ENCODE peak calls at places on chromosome 19, in five cellular contexts. One of them, this sample, is unnamed.

GRCh38 chr19:11499890-11500420 is 5.7 kb downstream of the ZNF653 start:
- DNase-seq in fibroblast of mammary gland: no peak
- DNase-seq in lower lobe of right lung: no peak
- DNase-seq in fibroblast of pulmonary artery: no peak
- DNase-seq in fibroblast of lung: no peak
- DNase-seq in this sample: no peak

GRCh38 chr19:51473009-51473707 is 5.2 kb upstream of the CEACAM18 start:
- DNase-seq in lower lobe of right lung: peak
- DNase-seq in fibroblast of lung: peak
- DNase-seq in fibroblast of mammary gland: peak
- DNase-seq in fibroblast of pulmonary artery: peak
- DNase-seq in this sample: peak

GRCh38 chr19:50046649-50047503 is 21.1 kb downstream of the ZNF473 start:
- DNase-seq in fibroblast of lung: no peak
- DNase-seq in fibroblast of pulmonary artery: peak
- DNase-seq in lower lobe of right lung: peak
- DNase-seq in fibroblast of mammary gland: no peak
- DNase-seq in this sample: no peak

GRCh38 chr19:888615-889385 is 4.2 kb downstream of the MED16 start:
- DNase-seq in fibroblast of pulmonary artery: no peak
- DNase-seq in fibroblast of mammary gland: no peak
- DNase-seq in lower lobe of right lung: no peak
- DNase-seq in fibroblast of lung: no peak
- DNase-seq in this sample: no peak

GRCh38 chr19:19568802-19569756 is 31.0 kb downstream of the CILP2 start:
- DNase-seq in fibroblast of mammary gland: peak
- DNase-seq in lower lobe of right lung: no peak
- DNase-seq in fibroblast of pulmonary artery: peak
- DNase-seq in fibroblast of lung: peak
- DNase-seq in this sample: no peak

GRCh38 chr19:23916991-23917390 is 2.3 kb downstream of the ZNF726 start:
- DNase-seq in lower lobe of right lung: no peak
- DNase-seq in fibroblast of pulmonary artery: peak
- DNase-seq in fibroblast of mammary gland: peak
- DNase-seq in fibroblast of lung: peak
- DNase-seq in this sample: no peak

GRCh38 chr19:38505958-38506357 is 72.5 kb downstream of the RYR1 start:
- DNase-seq in fibroblast of mammary gland: no peak
- DNase-seq in fibroblast of pulmonary artery: no peak
- DNase-seq in lower lobe of right lung: no peak
- DNase-seq in fibroblast of lung: no peak
- DNase-seq in this sample: no peak

GRCh38 chr19:19305696-19306095 is 14.6 kb downstream of the SUGP1 start:
- DNase-seq in fibroblast of mammary gland: no peak
- DNase-seq in fibroblast of pulmonary artery: no peak
- DNase-seq in fibroblast of lung: no peak
- DNase-seq in lower lobe of right lung: no peak
- DNase-seq in this sample: no peak

GRCh38 chr19:45161715-45162463 is 1.1 kb upstream of the NKPD1 start:
- DNase-seq in fibroblast of pulmonary artery: peak
- DNase-seq in fibroblast of mammary gland: peak
- DNase-seq in fibroblast of lung: peak
- DNase-seq in lower lobe of right lung: no peak
- DNase-seq in this sample: no peak

GRCh38 chr19:55133639-55134444 is 15.2 kb downstream of the TNNT1 start:
- DNase-seq in fibroblast of pulmonary artery: no peak
- DNase-seq in fibroblast of mammary gland: no peak
- DNase-seq in fibroblast of lung: no peak
- DNase-seq in lower lobe of right lung: no peak
- DNase-seq in this sample: no peak

GRCh38 chr19:47486900-47487299 is 2.9 kb upstream of the KPTN start:
- DNase-seq in fibroblast of pulmonary artery: no peak
- DNase-seq in fibroblast of mammary gland: no peak
- DNase-seq in fibroblast of lung: no peak
- DNase-seq in lower lobe of right lung: no peak
- DNase-seq in this sample: no peak

GRCh38 chr19:55695511-55696290 is 20.7 kb downstream of the EPN1 start:
- DNase-seq in fibroblast of mammary gland: no peak
- DNase-seq in fibroblast of pulmonary artery: no peak
- DNase-seq in lower lobe of right lung: peak
- DNase-seq in fibroblast of lung: no peak
- DNase-seq in this sample: no peak

GRCh38 chr19:51181913-51182419 is 39.9 kb downstream of the SIGLEC7 start:
- DNase-seq in lower lobe of right lung: no peak
- DNase-seq in fibroblast of mammary gland: peak
- DNase-seq in fibroblast of lung: no peak
- DNase-seq in fibroblast of pulmonary artery: no peak
- DNase-seq in this sample: no peak

DNA sequence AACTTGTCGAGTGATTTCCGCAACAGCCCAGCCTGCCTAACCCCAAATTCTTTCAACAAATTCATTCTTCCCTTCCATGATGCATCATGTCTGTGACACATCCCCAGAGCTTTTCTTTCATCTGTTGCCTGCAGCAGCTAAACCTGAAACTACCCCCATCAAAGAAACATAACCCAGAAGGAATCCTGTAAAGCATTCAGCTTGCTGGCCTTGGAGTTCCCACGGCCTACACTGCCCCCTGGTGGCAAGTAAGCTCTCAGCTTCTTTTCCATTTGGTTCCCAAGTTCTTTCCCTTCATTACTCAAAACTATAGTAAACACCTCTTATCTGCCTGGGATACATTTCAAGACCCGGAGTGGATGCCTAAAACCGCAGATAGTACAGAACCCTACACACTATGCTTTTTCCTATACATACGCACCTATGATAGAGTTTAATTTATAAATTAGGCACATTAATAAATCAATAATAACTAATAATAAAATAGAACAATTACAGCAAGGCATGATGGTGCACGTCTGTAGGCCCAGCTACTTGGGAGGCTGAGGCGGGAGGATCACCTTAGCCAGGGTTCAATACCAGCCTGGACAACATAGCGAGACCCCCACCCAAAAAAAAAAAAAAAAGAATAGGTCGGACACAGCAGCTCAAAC is 7.4 kb downstream of the ETHE1 start:
- DNase-seq in fibroblast of pulmonary artery: peak
- DNase-seq in fibroblast of mammary gland: peak
- DNase-seq in lower lobe of right lung: peak
- DNase-seq in fibroblast of lung: peak
- DNase-seq in this sample: peak
- TF ChIP-seq CTCF in fibroblast of pulmonary artery: peak
- TF ChIP-seq CTCF in fibroblast of mammary gland: peak
- TF ChIP-seq CTCF in lower lobe of right lung: peak
- TF ChIP-seq CTCF in fibroblast of lung: peak
- TF ChIP-seq CTCF in this sample: peak

GRCh38 chr19:58304255-58304654 is 922 bp upstream of the ERVK3-1 start:
- DNase-seq in lower lobe of right lung: no peak
- DNase-seq in fibroblast of pulmonary artery: no peak
- DNase-seq in fibroblast of lung: no peak
- DNase-seq in fibroblast of mammary gland: no peak
- DNase-seq in this sample: no peak
- H3K4me3 ChIP-seq in lower lobe of right lung: peak
- H3K4me3 ChIP-seq in fibroblast of pulmonary artery: peak
- H3K4me3 ChIP-seq in fibroblast of lung: peak
- H3K4me3 ChIP-seq in fibroblast of mammary gland: no peak
- H3K4me3 ChIP-seq in this sample: no peak

DNA sequence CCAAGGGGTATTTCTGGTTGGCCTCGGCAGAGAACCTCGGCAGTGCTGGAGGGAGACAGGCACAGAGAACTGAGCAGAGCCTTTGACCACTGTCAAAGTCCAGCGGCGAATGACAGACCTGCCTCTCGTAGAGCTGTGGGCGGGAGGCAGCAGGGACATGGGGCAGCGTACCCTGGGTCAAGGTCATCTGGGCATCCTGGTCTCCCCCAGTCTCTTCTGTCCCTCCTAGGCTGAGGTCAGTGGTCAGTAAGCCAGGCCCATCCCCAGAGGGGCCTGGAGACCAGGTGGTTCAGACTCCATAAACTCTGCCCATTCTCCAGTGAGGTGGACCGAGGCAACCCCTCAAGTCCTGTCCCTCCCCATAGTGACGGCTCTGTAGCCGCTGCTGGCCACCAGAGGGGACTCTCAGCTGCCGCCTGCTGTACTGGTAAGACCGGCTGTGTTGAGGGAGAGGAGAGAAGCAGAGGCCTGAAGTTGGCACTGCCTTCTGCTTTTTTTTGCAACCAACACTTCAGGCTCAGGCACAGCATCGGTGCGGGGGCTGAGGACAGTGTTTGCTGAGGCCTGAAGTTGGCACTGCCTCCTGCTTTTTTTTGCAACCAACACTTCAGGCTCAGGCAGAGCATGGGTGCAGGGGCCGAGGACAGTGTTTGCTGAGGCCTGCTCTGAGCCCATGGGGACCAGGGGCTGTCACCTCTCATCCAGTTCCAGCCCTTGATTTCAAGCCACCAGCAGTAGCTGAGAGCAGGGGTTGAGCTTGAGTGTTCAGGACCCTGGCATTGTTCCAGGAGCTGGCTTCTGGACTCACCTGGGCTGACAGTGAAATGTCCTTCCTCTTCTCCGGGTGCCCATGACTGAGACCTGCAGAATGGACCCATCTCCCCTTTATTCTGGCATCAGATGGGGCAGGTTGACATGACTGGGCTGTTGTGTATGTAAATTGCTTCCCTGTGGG is at the start of gene PGLYRP2:
- DNase-seq in fibroblast of mammary gland: no peak
- DNase-seq in fibroblast of lung: no peak
- DNase-seq in fibroblast of pulmonary artery: peak
- DNase-seq in lower lobe of right lung: peak
- DNase-seq in this sample: peak
- TF ChIP-seq CTCF in fibroblast of mammary gland: no peak
- TF ChIP-seq CTCF in fibroblast of lung: no peak
- TF ChIP-seq CTCF in fibroblast of pulmonary artery: no peak
- TF ChIP-seq CTCF in lower lobe of right lung: peak
- TF ChIP-seq CTCF in this sample: peak

DNA sequence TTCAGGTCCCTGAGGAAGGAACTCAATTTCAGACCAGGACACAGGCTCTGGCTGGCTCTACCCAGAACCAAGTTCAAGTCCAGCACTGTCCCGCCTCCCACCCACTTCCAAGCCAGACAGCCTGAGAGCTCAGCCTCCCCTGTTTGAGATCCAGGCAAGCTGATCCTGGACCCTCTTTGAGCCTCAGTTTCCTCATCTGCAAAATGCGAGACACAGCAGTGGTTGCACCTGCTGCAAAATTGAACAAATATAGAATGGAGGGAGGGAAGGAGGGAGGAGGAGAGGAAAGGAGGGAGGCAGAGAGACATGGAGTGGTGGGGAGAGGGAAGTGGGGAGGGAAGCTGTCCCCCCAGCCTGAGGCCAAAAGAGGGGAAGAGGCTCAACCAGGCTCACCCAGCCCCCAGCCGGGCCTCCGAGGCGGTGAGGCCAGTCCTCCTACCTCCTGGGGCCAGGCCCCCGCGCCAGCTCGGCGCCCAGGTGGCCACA is 721 bp downstream of the TMEM221 start:
- DNase-seq in fibroblast of lung: no peak
- DNase-seq in fibroblast of pulmonary artery: no peak
- DNase-seq in fibroblast of mammary gland: no peak
- DNase-seq in lower lobe of right lung: no peak
- DNase-seq in this sample: no peak
- H3K4me3 ChIP-seq in fibroblast of lung: no peak
- H3K4me3 ChIP-seq in fibroblast of pulmonary artery: no peak
- H3K4me3 ChIP-seq in fibroblast of mammary gland: no peak
- H3K4me3 ChIP-seq in lower lobe of right lung: peak
- H3K4me3 ChIP-seq in this sample: peak

GRCh38 chr19:41937976-41938375 is 9.7 kb upstream of the ERFL start:
- DNase-seq in fibroblast of mammary gland: no peak
- DNase-seq in fibroblast of lung: no peak
- DNase-seq in fibroblast of pulmonary artery: no peak
- DNase-seq in lower lobe of right lung: no peak
- DNase-seq in this sample: no peak
- TF ChIP-seq CTCF in fibroblast of mammary gland: no peak
- TF ChIP-seq CTCF in fibroblast of lung: no peak
- TF ChIP-seq CTCF in fibroblast of pulmonary artery: no peak
- TF ChIP-seq CTCF in lower lobe of right lung: no peak
- TF ChIP-seq CTCF in this sample: no peak

GRCh38 chr19:40460185-40460584 is 5.4 kb downstream of the BLVRB start:
- DNase-seq in fibroblast of lung: no peak
- DNase-seq in fibroblast of mammary gland: no peak
- DNase-seq in fibroblast of pulmonary artery: no peak
- DNase-seq in lower lobe of right lung: no peak
- DNase-seq in this sample: no peak

GRCh38 chr19:40465025-40465780 is at the start of gene BLVRB:
- DNase-seq in lower lobe of right lung: no peak
- DNase-seq in fibroblast of mammary gland: peak
- DNase-seq in fibroblast of lung: peak
- DNase-seq in fibroblast of pulmonary artery: peak
- DNase-seq in this sample: no peak

GRCh38 chr19:40464059-40465024 is 1.2 kb downstream of the BLVRB start:
- DNase-seq in fibroblast of pulmonary artery: peak
- DNase-seq in fibroblast of lung: peak
- DNase-seq in lower lobe of right lung: peak
- DNase-seq in fibroblast of mammary gland: peak
- DNase-seq in this sample: peak

GRCh38 chr19:40458597-40458974 is 7.0 kb downstream of the BLVRB start:
- DNase-seq in fibroblast of mammary gland: no peak
- DNase-seq in fibroblast of lung: no peak
- DNase-seq in fibroblast of pulmonary artery: no peak
- DNase-seq in lower lobe of right lung: no peak
- DNase-seq in this sample: no peak

DNA sequence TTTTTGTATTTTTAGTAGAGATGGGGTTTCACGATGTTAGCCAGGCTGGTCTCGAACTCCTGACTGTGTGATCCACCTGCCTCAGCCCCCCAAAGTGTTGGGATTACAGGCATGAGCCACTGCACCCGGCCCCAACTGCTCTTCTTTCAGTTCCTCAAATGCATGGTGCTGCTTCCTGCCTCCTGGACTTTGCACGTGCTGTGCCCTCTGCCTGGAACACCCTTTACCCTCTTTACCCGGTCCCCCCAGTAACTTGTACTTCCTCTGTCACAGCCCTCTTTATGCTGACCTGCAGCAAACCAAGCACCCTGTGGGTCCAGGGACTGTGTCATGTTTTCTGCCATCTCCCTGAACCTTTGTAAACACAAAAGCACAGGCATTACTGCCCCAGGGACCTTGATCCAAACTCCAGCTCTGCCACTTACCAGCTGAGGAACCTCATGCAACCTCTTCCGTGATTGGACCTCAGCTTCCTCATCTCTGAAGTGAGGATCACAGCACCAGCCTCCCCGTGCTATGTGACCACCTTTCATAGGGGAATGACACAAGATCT is 3.8 kb downstream of the BLVRB start:
- DNase-seq in fibroblast of pulmonary artery: no peak
- DNase-seq in lower lobe of right lung: peak
- DNase-seq in fibroblast of lung: no peak
- DNase-seq in fibroblast of mammary gland: no peak
- DNase-seq in this sample: peak
- H3K4me3 ChIP-seq in fibroblast of pulmonary artery: no peak
- H3K4me3 ChIP-seq in lower lobe of right lung: no peak
- H3K4me3 ChIP-seq in fibroblast of lung: no peak
- H3K4me3 ChIP-seq in fibroblast of mammary gland: no peak
- H3K4me3 ChIP-seq in this sample: no peak

GRCh38 chr19:33192010-33192409 is 2.1 kb upstream of the LRP3 start:
- DNase-seq in fibroblast of pulmonary artery: no peak
- DNase-seq in fibroblast of lung: no peak
- DNase-seq in fibroblast of mammary gland: no peak
- DNase-seq in lower lobe of right lung: peak
- DNase-seq in this sample: no peak
- TF ChIP-seq CTCF in fibroblast of pulmonary artery: peak
- TF ChIP-seq CTCF in fibroblast of lung: peak
- TF ChIP-seq CTCF in fibroblast of mammary gland: peak
- TF ChIP-seq CTCF in lower lobe of right lung: no peak
- TF ChIP-seq CTCF in this sample: no peak

This sample was measured in right lobe of liver.